ENCODE peak calls at places on chromosomes 4 and X, in seven cellular contexts. One of them, this sample, is unnamed.

GRCh38 chr4:183130328-183131155 is 31.5 kb downstream of the WWC2 start:
- DNase-seq in epithelial cell of esophagus: peak
- DNase-seq in transverse colon: no peak
- DNase-seq in psoas muscle: no peak
- DNase-seq in cardiac fibroblast: peak
- DNase-seq in astrocyte of the spinal cord: peak
- DNase-seq in HCT116: no peak
- DNase-seq in this sample: peak

GRCh38 chr4:3845744-3846429 is 79.7 kb downstream of the ADRA2C start:
- DNase-seq in HCT116: no peak
- DNase-seq in psoas muscle: no peak
- DNase-seq in transverse colon: no peak
- DNase-seq in epithelial cell of esophagus: no peak
- DNase-seq in astrocyte of the spinal cord: no peak
- DNase-seq in cardiac fibroblast: no peak
- DNase-seq in this sample: no peak

GRCh38 chr4:151657896-151658295 is 102.9 kb downstream of the GATB start:
- DNase-seq in HCT116: no peak
- DNase-seq in psoas muscle: no peak
- DNase-seq in cardiac fibroblast: no peak
- DNase-seq in astrocyte of the spinal cord: no peak
- DNase-seq in epithelial cell of esophagus: no peak
- DNase-seq in transverse colon: no peak
- DNase-seq in this sample: no peak

GRCh38 chr4:57110635-57111546 is 706 bp upstream of the IGFBP7 start:
- DNase-seq in cardiac fibroblast: peak
- DNase-seq in transverse colon: peak
- DNase-seq in epithelial cell of esophagus: peak
- DNase-seq in psoas muscle: no peak
- DNase-seq in astrocyte of the spinal cord: peak
- DNase-seq in HCT116: no peak
- DNase-seq in this sample: peak

GRCh38 chrX:10579753-10580060 is 40.7 kb downstream of the MID1 start:
- DNase-seq in astrocyte of the spinal cord: peak
- DNase-seq in epithelial cell of esophagus: peak
- DNase-seq in psoas muscle: no peak
- DNase-seq in HCT116: peak
- DNase-seq in transverse colon: no peak
- DNase-seq in cardiac fibroblast: no peak
- DNase-seq in this sample: peak

GRCh38 chrX:46260502-46260901 is 284.7 kb downstream of the ZNF674 start:
- DNase-seq in HCT116: no peak
- DNase-seq in transverse colon: no peak
- DNase-seq in cardiac fibroblast: no peak
- DNase-seq in epithelial cell of esophagus: peak
- DNase-seq in psoas muscle: no peak
- DNase-seq in astrocyte of the spinal cord: peak
- DNase-seq in this sample: peak

GRCh38 chr4:17447675-17448298 is 64.1 kb downstream of the QDPR start:
- DNase-seq in cardiac fibroblast: peak
- DNase-seq in astrocyte of the spinal cord: peak
- DNase-seq in psoas muscle: no peak
- DNase-seq in HCT116: peak
- DNase-seq in epithelial cell of esophagus: peak
- DNase-seq in transverse colon: peak
- DNase-seq in this sample: peak

GRCh38 chr4:128158894-128159293 is 97.8 kb downstream of the LARP1B start:
- DNase-seq in psoas muscle: no peak
- DNase-seq in cardiac fibroblast: no peak
- DNase-seq in HCT116: no peak
- DNase-seq in astrocyte of the spinal cord: no peak
- DNase-seq in transverse colon: no peak
- DNase-seq in epithelial cell of esophagus: no peak
- DNase-seq in this sample: no peak

GRCh38 chrX:110173192-110174175 is 144.4 kb downstream of the AMMECR1 start:
- DNase-seq in transverse colon: no peak
- DNase-seq in cardiac fibroblast: peak
- DNase-seq in epithelial cell of esophagus: peak
- DNase-seq in HCT116: no peak
- DNase-seq in psoas muscle: no peak
- DNase-seq in astrocyte of the spinal cord: no peak
- DNase-seq in this sample: no peak

GRCh38 chr4:127049506-127049905 is 583.3 kb upstream of the INTU start:
- DNase-seq in astrocyte of the spinal cord: no peak
- DNase-seq in psoas muscle: no peak
- DNase-seq in epithelial cell of esophagus: peak
- DNase-seq in cardiac fibroblast: no peak
- DNase-seq in HCT116: no peak
- DNase-seq in transverse colon: no peak
- DNase-seq in this sample: peak

GRCh38 chrX:107686792-107687191 is 58.5 kb downstream of the PRPS1 start:
- DNase-seq in epithelial cell of esophagus: no peak
- DNase-seq in cardiac fibroblast: no peak
- DNase-seq in HCT116: no peak
- DNase-seq in psoas muscle: no peak
- DNase-seq in transverse colon: no peak
- DNase-seq in astrocyte of the spinal cord: peak
- DNase-seq in this sample: no peak

GRCh38 chr4:174764105-174764729 is 64.8 kb downstream of the GLRA3 start:
- DNase-seq in astrocyte of the spinal cord: peak
- DNase-seq in transverse colon: no peak
- DNase-seq in cardiac fibroblast: peak
- DNase-seq in HCT116: peak
- DNase-seq in psoas muscle: no peak
- DNase-seq in epithelial cell of esophagus: peak
- DNase-seq in this sample: peak

GRCh38 chr4:27368781-27369180 is 508.1 kb downstream of the STIM2 start:
- DNase-seq in epithelial cell of esophagus: no peak
- DNase-seq in astrocyte of the spinal cord: peak
- DNase-seq in transverse colon: no peak
- DNase-seq in psoas muscle: no peak
- DNase-seq in cardiac fibroblast: no peak
- DNase-seq in HCT116: no peak
- DNase-seq in this sample: no peak

GRCh38 chrX:131854586-131854985 is 168.5 kb upstream of the STK26 start:
- DNase-seq in transverse colon: no peak
- DNase-seq in epithelial cell of esophagus: peak
- DNase-seq in HCT116: no peak
- DNase-seq in psoas muscle: no peak
- DNase-seq in astrocyte of the spinal cord: peak
- DNase-seq in cardiac fibroblast: peak
- DNase-seq in this sample: peak

GRCh38 chr4:119930546-119930945 is 136.1 kb downstream of the MAD2L1 start:
- DNase-seq in psoas muscle: no peak
- DNase-seq in epithelial cell of esophagus: no peak
- DNase-seq in transverse colon: no peak
- DNase-seq in astrocyte of the spinal cord: no peak
- DNase-seq in cardiac fibroblast: no peak
- DNase-seq in HCT116: no peak
- DNase-seq in this sample: no peak

GRCh38 chr4:184416913-184417734 is 57.2 kb downstream of the IRF2 start:
- DNase-seq in psoas muscle: no peak
- DNase-seq in epithelial cell of esophagus: no peak
- DNase-seq in cardiac fibroblast: no peak
- DNase-seq in transverse colon: peak
- DNase-seq in HCT116: no peak
- DNase-seq in astrocyte of the spinal cord: no peak
- DNase-seq in this sample: no peak

GRCh38 chr4:39975488-39976089 is 2.1 kb downstream of the PDS5A start:
- DNase-seq in astrocyte of the spinal cord: peak
- DNase-seq in cardiac fibroblast: peak
- DNase-seq in HCT116: no peak
- DNase-seq in transverse colon: no peak
- DNase-seq in epithelial cell of esophagus: peak
- DNase-seq in psoas muscle: no peak
- DNase-seq in this sample: peak

GRCh38 chr4:101348367-101348827 is 1.1 kb upstream of the PPP3CA start:
- DNase-seq in transverse colon: no peak
- DNase-seq in astrocyte of the spinal cord: no peak
- DNase-seq in epithelial cell of esophagus: peak
- DNase-seq in HCT116: no peak
- DNase-seq in cardiac fibroblast: no peak
- DNase-seq in psoas muscle: no peak
- DNase-seq in this sample: peak

GRCh38 chr4:135316266-135316779 is 1114.7 kb upstream of the PABPC4L start:
- DNase-seq in cardiac fibroblast: no peak
- DNase-seq in astrocyte of the spinal cord: no peak
- DNase-seq in transverse colon: no peak
- DNase-seq in HCT116: no peak
- DNase-seq in psoas muscle: no peak
- DNase-seq in epithelial cell of esophagus: peak
- DNase-seq in this sample: no peak

GRCh38 chrX:47200385-47201150 is 6.9 kb downstream of the UBA1 start:
- DNase-seq in transverse colon: peak
- DNase-seq in cardiac fibroblast: peak
- DNase-seq in astrocyte of the spinal cord: peak
- DNase-seq in epithelial cell of esophagus: peak
- DNase-seq in HCT116: no peak
- DNase-seq in psoas muscle: peak
- DNase-seq in this sample: peak

GRCh38 chr4:6095023-6095817 is 77.0 kb upstream of the C4orf50 start:
- DNase-seq in psoas muscle: no peak
- DNase-seq in astrocyte of the spinal cord: no peak
- DNase-seq in epithelial cell of esophagus: peak
- DNase-seq in transverse colon: no peak
- DNase-seq in cardiac fibroblast: no peak
- DNase-seq in HCT116: no peak
- DNase-seq in this sample: no peak

GRCh38 chr4:155342142-155342541 is 34.6 kb downstream of the MAP9 start:
- DNase-seq in psoas muscle: no peak
- DNase-seq in cardiac fibroblast: peak
- DNase-seq in HCT116: no peak
- DNase-seq in epithelial cell of esophagus: peak
- DNase-seq in astrocyte of the spinal cord: peak
- DNase-seq in transverse colon: no peak
- DNase-seq in this sample: peak

GRCh38 chr4:147834480-147834879 is 102.6 kb downstream of the ARHGAP10 start:
- DNase-seq in transverse colon: no peak
- DNase-seq in cardiac fibroblast: no peak
- DNase-seq in HCT116: no peak
- DNase-seq in epithelial cell of esophagus: no peak
- DNase-seq in psoas muscle: no peak
- DNase-seq in astrocyte of the spinal cord: no peak
- DNase-seq in this sample: no peak
- H3K4me3 ChIP-seq in transverse colon: no peak
- H3K4me3 ChIP-seq in cardiac fibroblast: no peak
- H3K4me3 ChIP-seq in HCT116: no peak
- H3K4me3 ChIP-seq in epithelial cell of esophagus: no peak
- H3K4me3 ChIP-seq in psoas muscle: no peak
- H3K4me3 ChIP-seq in astrocyte of the spinal cord: no peak
- H3K4me3 ChIP-seq in this sample: no peak

GRCh38 chr4:141642711-141643110 is 6.3 kb downstream of the IL15 start:
- DNase-seq in HCT116: no peak
- DNase-seq in epithelial cell of esophagus: peak
- DNase-seq in transverse colon: no peak
- DNase-seq in psoas muscle: no peak
- DNase-seq in astrocyte of the spinal cord: no peak
- DNase-seq in cardiac fibroblast: no peak
- DNase-seq in this sample: no peak
- H3K4me3 ChIP-seq in HCT116: no peak
- H3K4me3 ChIP-seq in epithelial cell of esophagus: no peak
- H3K4me3 ChIP-seq in transverse colon: no peak
- H3K4me3 ChIP-seq in psoas muscle: no peak
- H3K4me3 ChIP-seq in astrocyte of the spinal cord: no peak
- H3K4me3 ChIP-seq in cardiac fibroblast: no peak
- H3K4me3 ChIP-seq in this sample: no peak

GRCh38 chr4:8028368-8028767 is 88.7 kb upstream of the AFAP1 start:
- DNase-seq in psoas muscle: no peak
- DNase-seq in HCT116: no peak
- DNase-seq in cardiac fibroblast: no peak
- DNase-seq in transverse colon: no peak
- DNase-seq in astrocyte of the spinal cord: no peak
- DNase-seq in epithelial cell of esophagus: no peak
- DNase-seq in this sample: no peak
- H3K4me3 ChIP-seq in psoas muscle: no peak
- H3K4me3 ChIP-seq in HCT116: no peak
- H3K4me3 ChIP-seq in cardiac fibroblast: no peak
- H3K4me3 ChIP-seq in transverse colon: no peak
- H3K4me3 ChIP-seq in astrocyte of the spinal cord: no peak
- H3K4me3 ChIP-seq in epithelial cell of esophagus: no peak
- H3K4me3 ChIP-seq in this sample: no peak

DNA sequence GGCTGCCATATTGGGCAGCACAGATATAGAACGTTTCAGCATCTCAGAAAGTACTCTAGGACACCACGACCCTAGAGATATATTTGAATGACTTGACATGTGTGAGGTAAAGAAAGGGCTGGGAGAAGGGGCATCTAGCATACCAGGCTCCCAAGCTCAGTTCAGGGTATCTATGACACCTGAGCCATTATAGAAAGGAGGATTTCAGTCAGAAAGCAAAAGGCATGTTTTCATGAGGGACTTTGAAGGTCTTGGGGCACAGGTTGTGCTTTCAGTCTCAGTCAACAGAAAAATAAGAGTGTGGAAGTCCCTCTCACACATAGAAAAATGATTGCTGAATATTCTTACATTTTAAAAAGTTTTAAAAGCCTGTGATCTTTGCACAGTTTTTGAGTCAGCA is 51.6 kb downstream of the NIPAL1 start:
- DNase-seq in epithelial cell of esophagus: no peak
- DNase-seq in transverse colon: no peak
- DNase-seq in astrocyte of the spinal cord: no peak
- DNase-seq in cardiac fibroblast: no peak
- DNase-seq in HCT116: no peak
- DNase-seq in psoas muscle: no peak
- DNase-seq in this sample: no peak
- H3K4me3 ChIP-seq in epithelial cell of esophagus: no peak
- H3K4me3 ChIP-seq in transverse colon: no peak
- H3K4me3 ChIP-seq in astrocyte of the spinal cord: no peak
- H3K4me3 ChIP-seq in cardiac fibroblast: no peak
- H3K4me3 ChIP-seq in HCT116: no peak
- H3K4me3 ChIP-seq in psoas muscle: no peak
- H3K4me3 ChIP-seq in this sample: no peak

GRCh38 chrX:2692221-2693122 is 1.4 kb downstream of the CD99 start:
- DNase-seq in epithelial cell of esophagus: peak
- DNase-seq in HCT116: no peak
- DNase-seq in cardiac fibroblast: peak
- DNase-seq in psoas muscle: peak
- DNase-seq in astrocyte of the spinal cord: peak
- DNase-seq in transverse colon: peak
- DNase-seq in this sample: peak
- H3K4me3 ChIP-seq in epithelial cell of esophagus: peak
- H3K4me3 ChIP-seq in HCT116: peak
- H3K4me3 ChIP-seq in cardiac fibroblast: peak
- H3K4me3 ChIP-seq in psoas muscle: peak
- H3K4me3 ChIP-seq in astrocyte of the spinal cord: peak
- H3K4me3 ChIP-seq in transverse colon: peak
- H3K4me3 ChIP-seq in this sample: peak

DNA sequence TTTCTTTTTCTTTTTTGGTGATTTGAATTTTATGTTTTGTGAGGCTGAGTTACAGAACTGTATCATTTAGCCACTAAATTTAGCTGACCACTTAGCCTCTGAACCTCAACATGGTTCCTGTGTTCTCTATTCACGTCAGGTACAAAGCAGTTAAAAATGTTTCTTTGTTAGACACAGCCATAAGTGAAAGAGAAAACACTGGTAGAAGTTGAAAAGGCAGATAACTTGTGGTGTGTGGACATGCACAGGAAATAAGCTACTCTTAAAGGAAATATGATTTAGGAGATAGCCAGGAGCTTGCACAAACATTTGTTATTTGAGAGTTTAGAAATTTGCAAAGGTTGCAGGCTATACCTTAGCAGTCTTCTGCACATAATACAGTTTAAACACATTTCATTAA is 171.0 kb upstream of the RPS6KA3 start:
- DNase-seq in transverse colon: no peak
- DNase-seq in epithelial cell of esophagus: no peak
- DNase-seq in astrocyte of the spinal cord: no peak
- DNase-seq in cardiac fibroblast: peak
- DNase-seq in HCT116: no peak
- DNase-seq in psoas muscle: no peak
- DNase-seq in this sample: no peak
- H3K4me3 ChIP-seq in transverse colon: no peak
- H3K4me3 ChIP-seq in epithelial cell of esophagus: no peak
- H3K4me3 ChIP-seq in astrocyte of the spinal cord: no peak
- H3K4me3 ChIP-seq in cardiac fibroblast: no peak
- H3K4me3 ChIP-seq in HCT116: no peak
- H3K4me3 ChIP-seq in psoas muscle: no peak
- H3K4me3 ChIP-seq in this sample: no peak

This sample was measured in adipocyte.